ENCODE peak calls at places on chromosomes 2 and 18, in seven cellular contexts. D is stomach; L is naive thymus-derived CD4-positive, alpha-beta T cell; B is spleen; A is small intestine; Q is cardiac fibroblast; C is adipocyte. J is an unnamed sample.

GRCh38 chr2:98389248-98389605 is 43.0 kb downstream of the CNGA3 start:
- DNase-seq in L (no peak), D (no peak), C (no peak), B (no peak), A (no peak), Q (no peak), J (no peak)

GRCh38 chr2:118221952-118222594 is 133.8 kb downstream of the INSIG2 start:
- DNase-seq in L (peak), D (peak), C (peak), Q (peak), A (peak), B (no peak), J (peak)

GRCh38 chr2:2859732-2860131 is 517.9 kb downstream of the EIPR1 start:
- DNase-seq in L (no peak), B (no peak), C (no peak), A (no peak), D (no peak), Q (no peak), J (no peak)

GRCh38 chr2:120983344-120983743 is 247.7 kb downstream of the GLI2 start:
- DNase-seq in A (no peak), C (no peak), L (no peak), D (no peak), Q (no peak), B (peak), J (peak)

GRCh38 chr2:68588589-68588988 is 54.8 kb upstream of the PROKR1 start:
- DNase-seq in L (no peak), B (no peak), C (no peak), D (no peak), A (no peak), Q (no peak), J (no peak)

GRCh38 chr2:30662268-30663131 is 144.7 kb downstream of the CAPN13 start:
- DNase-seq in B (no peak), A (peak), Q (peak), L (no peak), D (no peak), C (no peak), J (no peak)

GRCh38 chr2:238929242-238930081 is 81.6 kb downstream of the TWIST2 start:
- DNase-seq in L (no peak), Q (peak), A (no peak), D (peak), C (no peak), B (peak), J (peak)

GRCh38 chr2:235204923-235205322 is 253.1 kb downstream of the SH3BP4 start:
- DNase-seq in C (no peak), B (no peak), Q (no peak), A (no peak), L (no peak), D (no peak), J (no peak)

GRCh38 chr2:199409705-199410104 is 48.0 kb downstream of the SATB2 start:
- DNase-seq in Q (peak), A (no peak), L (no peak), B (no peak), D (no peak), C (peak), J (no peak)

GRCh38 chr2:42906557-42907380 is 114.4 kb upstream of the HAAO start:
- DNase-seq in C (peak), L (no peak), B (no peak), A (peak), D (peak), Q (no peak), J (no peak)

GRCh38 chr2:88350641-88351601 is 101.6 kb downstream of the FOXI3 start:
- DNase-seq in Q (peak), D (peak), A (peak), B (peak), C (peak), L (peak), J (no peak)

GRCh38 chr2:65545818-65546217 is 113.4 kb upstream of the SPRED2 start:
- DNase-seq in C (no peak), B (no peak), L (no peak), D (no peak), A (peak), Q (peak), J (no peak)

GRCh38 chr2:18611184-18611583 is 21.8 kb upstream of the NT5C1B start:
- DNase-seq in C (no peak), B (no peak), D (no peak), Q (no peak), L (no peak), A (no peak), J (no peak)

GRCh38 chr18:48657446-48658120 is 118.8 kb downstream of the CTIF start:
- DNase-seq in Q (peak), L (no peak), C (peak), D (no peak), A (no peak), B (no peak), J (peak)

GRCh38 chr2:116585654-116586053 is 1228.8 kb upstream of the DDX18 start:
- DNase-seq in L (no peak), C (no peak), B (no peak), A (no peak), Q (no peak), D (no peak), J (no peak)

DNA sequence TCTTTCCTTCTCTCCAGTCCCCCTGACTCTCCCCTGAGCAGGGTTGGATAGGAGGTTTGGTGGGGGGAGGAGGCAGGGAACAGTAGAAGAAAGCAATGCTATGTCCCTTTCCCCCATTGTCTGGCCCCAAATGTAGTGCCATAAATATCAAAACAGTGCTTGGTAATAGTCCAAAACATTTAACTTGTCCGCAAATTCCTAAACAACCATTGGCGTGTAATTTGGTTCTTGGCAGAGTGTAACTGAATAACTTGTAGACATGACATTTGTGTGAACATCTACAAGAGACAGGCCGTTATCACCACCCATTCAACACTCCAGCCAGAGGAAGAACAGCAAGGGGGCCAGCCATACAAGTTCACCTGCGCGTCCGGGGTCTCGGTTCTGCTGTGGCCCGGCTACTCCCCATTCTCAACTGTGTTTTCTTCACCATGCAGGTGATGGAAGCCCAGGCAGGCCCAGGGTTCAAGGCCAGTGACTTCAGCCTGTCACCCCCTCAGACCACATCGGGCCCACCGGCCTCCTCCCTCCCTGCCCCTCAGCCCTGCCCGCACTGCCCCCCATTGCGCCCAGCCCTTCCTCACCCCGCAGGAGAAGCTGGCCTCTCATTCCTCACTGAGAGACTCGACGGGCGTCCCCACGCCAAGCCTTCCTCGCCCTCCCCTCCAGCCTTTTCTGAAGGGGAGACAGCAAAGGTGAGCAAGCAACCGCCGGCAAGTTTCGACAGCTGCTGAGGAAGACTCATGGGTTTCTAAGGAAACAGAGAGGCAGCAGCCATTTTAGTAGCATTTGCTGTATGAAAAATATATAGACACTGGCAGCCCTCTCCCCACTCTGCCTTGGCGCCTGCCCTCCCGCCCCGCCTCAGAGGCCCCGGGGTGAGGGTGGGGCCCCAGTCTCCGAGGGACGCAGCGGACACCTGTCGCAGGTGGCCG is 667 bp upstream of the RAPGEF4 start:
- DNase-seq in A (no peak), D (no peak), Q (no peak), C (peak), L (no peak), B (no peak), J (no peak)
- H3K4me3 ChIP-seq in A (no peak), D (peak), Q (no peak), C (peak), L (no peak), B (peak), J (peak)

DNA sequence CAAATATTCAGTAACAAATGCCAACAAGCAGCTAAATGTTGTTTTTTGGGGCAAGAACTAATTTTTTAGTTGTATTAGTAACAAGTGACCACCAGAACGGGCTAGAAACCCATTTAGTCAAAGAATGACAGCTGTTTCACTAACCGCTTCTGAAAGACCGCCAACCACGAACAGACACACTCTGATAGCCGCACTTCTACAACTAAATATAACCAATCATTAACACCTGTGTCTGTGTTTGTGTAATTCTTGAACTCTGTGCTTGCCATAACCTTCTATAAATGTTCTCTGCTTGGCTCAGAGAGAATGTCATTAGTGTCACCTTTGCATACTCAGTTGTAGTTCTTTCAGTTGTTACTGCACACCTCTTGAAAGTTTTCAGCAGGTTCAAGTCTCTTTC is 526.3 kb upstream of the LRRTM1 start:
- DNase-seq in C (no peak), Q (no peak), B (no peak), A (no peak), D (no peak), L (no peak), J (no peak)
- H3K4me3 ChIP-seq in C (no peak), Q (no peak), B (no peak), A (no peak), D (no peak), L (no peak), J (no peak)

GRCh38 chr2:222732774-222733173 is 61.3 kb downstream of the MOGAT1 start:
- DNase-seq in B (no peak), Q (no peak), L (no peak), D (no peak), C (no peak), A (no peak), J (no peak)

GRCh38 chr2:222733470-222733845 is 62.0 kb downstream of the MOGAT1 start:
- DNase-seq in D (no peak), A (no peak), C (no peak), Q (no peak), L (no peak), B (no peak), J (no peak)

GRCh38 chr2:222728621-222729020 is 57.2 kb downstream of the MOGAT1 start:
- DNase-seq in L (no peak), Q (no peak), A (no peak), C (no peak), D (no peak), B (no peak), J (no peak)

GRCh38 chr2:222731183-222731582 is 59.7 kb downstream of the MOGAT1 start:
- DNase-seq in C (peak), Q (peak), L (no peak), D (no peak), A (no peak), B (no peak), J (no peak)

DNA sequence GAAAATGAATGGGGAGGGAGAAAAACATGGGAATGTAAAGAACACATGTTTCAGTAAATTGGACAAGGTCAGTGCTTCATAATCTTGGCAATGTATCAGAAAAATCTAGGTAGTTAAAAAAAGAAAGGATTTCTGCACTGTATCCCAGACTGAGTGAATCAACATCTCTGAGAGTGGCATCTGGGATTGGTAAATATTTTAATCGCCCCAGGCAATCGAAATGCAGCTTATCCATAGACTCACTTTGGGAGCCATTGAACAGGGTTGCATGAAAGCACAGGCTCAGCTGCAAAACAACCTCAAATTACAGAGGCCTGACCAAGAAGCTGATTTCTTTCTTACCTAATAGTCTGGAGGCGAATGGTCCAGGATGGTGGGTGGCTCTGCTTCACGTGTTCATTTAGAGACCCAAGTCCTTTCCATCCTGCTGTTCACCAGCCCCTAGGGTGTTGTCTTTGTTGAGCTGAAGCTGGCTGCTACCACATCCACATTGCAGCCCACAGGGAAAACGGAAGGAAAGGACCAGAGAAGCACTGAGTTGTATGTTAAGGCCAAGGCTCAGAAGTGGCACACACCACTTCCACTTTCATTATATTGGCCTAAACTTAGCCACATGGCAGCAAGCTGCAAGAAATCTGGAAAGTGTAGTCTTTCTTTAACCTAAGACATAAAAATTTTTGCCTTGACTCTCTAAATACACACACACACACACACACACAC is 59.0 kb downstream of the MOGAT1 start:
- DNase-seq in Q (no peak), D (no peak), L (no peak), C (peak), A (no peak), B (no peak), J (no peak)
- H3K4me3 ChIP-seq in Q (no peak), D (no peak), L (no peak), C (no peak), A (no peak), B (no peak), J (no peak)

DNA sequence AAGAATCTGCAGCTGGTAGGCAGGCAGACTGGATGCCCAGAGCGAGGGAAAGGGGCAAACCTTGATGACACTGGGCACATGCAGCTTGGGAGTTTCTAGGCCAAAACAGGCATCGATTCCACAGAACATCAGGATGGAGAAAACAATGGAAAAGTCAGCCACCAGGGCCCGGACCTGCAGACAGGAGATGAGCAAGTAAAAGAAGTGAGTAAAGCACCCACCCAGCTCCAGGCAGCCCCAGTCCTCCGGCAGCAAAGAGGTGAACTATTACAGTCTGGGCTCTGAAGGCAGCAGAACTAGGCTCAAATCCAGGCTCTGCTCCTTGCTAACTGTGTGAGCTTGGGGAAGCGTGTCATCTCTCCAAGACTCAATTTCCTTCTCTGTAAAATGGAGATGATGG is 36.6 kb downstream of the MTHFD2 start:
- DNase-seq in C (no peak), L (no peak), B (peak), Q (no peak), D (no peak), A (no peak), J (no peak)
- H3K4me3 ChIP-seq in C (no peak), L (no peak), B (no peak), Q (no peak), D (no peak), A (no peak), J (no peak)

GRCh38 chr2:207512356-207512755 is 17.4 kb upstream of the CREB1 start:
- DNase-seq in Q (no peak), C (no peak), A (no peak), L (no peak), D (no peak), B (no peak), J (no peak)
- H3K4me3 ChIP-seq in Q (no peak), C (no peak), A (no peak), L (no peak), D (no peak), B (no peak), J (no peak)

GRCh38 chr2:26174691-26175181 is 1.8 kb downstream of the GAREM2 start:
- DNase-seq in L (no peak), A (no peak), B (no peak), D (no peak), C (no peak), Q (no peak), J (no peak)
- H3K4me3 ChIP-seq in L (no peak), A (no peak), B (no peak), D (no peak), C (no peak), Q (no peak), J (no peak)

GRCh38 chr18:31497404-31497710 is 620 bp upstream of the DSG2 start:
- DNase-seq in Q (no peak), D (no peak), C (no peak), A (no peak), L (no peak), B (no peak), J (no peak)
- H3K4me3 ChIP-seq in Q (peak), D (peak), C (peak), A (peak), L (no peak), B (peak), J (peak)

GRCh38 chr2:216039918-216040317 is 26.6 kb upstream of the MREG start:
- DNase-seq in D (no peak), A (no peak), C (no peak), Q (no peak), B (no peak), L (no peak), J (no peak)

GRCh38 chr2:216047417-216047816 is 34.1 kb upstream of the MREG start:
- DNase-seq in C (peak), D (no peak), Q (no peak), L (no peak), A (no peak), B (no peak), J (no peak)

GRCh38 chr2:216041438-216041837 is 28.1 kb upstream of the MREG start:
- DNase-seq in C (no peak), D (no peak), B (no peak), A (no peak), L (no peak), Q (no peak), J (no peak)

GRCh38 chr2:216044883-216045499 is 31.6 kb upstream of the MREG start:
- DNase-seq in B (no peak), C (no peak), Q (no peak), L (no peak), D (no peak), A (no peak), J (no peak)

DNA sequence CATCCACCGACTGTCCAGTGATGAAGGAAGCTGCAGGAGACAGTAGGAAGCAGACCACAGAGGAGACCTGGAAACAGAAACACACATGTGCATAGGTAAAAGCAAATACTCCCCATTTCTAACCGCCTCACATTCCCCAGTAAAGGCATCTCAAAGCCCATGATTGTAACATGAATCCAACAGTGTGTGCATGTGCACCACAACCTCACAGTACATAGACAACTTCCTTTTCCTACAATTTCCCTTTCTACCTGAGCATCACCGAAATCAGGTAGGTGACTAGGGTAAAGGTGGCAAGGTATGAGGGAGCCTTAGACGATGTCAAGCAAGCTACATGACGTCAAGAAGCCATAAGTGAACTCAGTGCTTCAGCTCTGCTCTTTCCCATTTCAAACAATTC is 30.6 kb upstream of the MREG start:
- DNase-seq in D (no peak), L (no peak), B (no peak), Q (no peak), A (no peak), C (no peak), J (no peak)
- H3K4me3 ChIP-seq in D (no peak), L (no peak), B (no peak), Q (no peak), A (no peak), C (no peak), J (no peak)

DNA sequence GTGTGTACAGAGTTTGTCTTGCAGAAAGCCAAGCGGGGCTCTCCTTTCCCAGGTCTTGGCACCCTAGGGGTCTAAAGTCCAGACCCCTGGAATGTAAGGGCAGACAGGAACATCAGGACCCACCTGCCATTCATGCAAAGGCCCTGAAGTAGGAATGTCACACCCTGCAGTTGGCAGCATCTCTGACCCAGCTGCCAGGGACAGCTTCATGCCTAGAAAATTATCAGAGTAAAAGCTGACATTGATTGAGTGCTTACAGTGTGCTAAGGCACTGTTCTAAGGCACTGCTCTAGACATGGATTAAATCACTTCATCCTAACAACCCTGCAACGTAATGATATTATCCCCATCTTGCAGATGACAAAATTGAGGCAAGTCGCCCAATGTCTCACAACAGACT is 24.7 kb upstream of the SLC14A2 start:
- DNase-seq in Q (no peak), D (no peak), A (peak), L (no peak), B (no peak), C (no peak), J (no peak)
- H3K4me3 ChIP-seq in Q (no peak), D (no peak), A (no peak), L (no peak), B (no peak), C (peak), J (no peak)

DNA sequence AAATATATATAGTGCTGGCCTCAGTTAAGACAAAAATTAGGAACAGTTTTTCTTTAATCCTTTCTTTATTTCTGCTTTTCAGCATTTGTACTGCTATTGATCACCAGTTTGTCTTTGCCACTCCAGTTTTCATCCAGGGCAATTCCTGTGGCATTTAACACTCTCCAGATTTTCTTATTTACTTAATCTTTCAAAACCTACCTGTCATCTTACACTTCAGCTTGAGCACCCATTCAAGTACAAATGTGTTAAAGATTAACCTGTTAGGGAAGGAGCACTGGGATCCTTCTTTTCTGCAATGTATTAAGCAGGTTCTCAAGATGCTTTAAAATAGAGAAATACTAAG is 101.8 kb upstream of the SCN1A start:
- DNase-seq in L (no peak), C (no peak), D (no peak), A (no peak), Q (no peak), B (no peak), J (no peak)
- H3K4me3 ChIP-seq in L (no peak), C (peak), D (no peak), A (no peak), Q (no peak), B (no peak), J (no peak)

J was measured in skeletal muscle cell.